ENCODE peak calls at places on chromosomes 11 and 22, in six cellular contexts. B, V, N, K, Y and D are unnamed samples.

GRCh38 chr11:98561216-98561615 is 459.5 kb upstream of the CNTN5 start:
- DNase-seq in B (no peak), V (no peak), N (no peak), K (no peak), Y (no peak), D (no peak)

GRCh38 chr22:24096401-24097115 is 84.7 kb upstream of the SUSD2 start:
- DNase-seq in B (no peak), V (no peak), N (no peak), K (no peak), Y (no peak), D (no peak)

GRCh38 chr11:10287766-10288165 is 6.3 kb downstream of the SBF2 start:
- DNase-seq in B (no peak), V (no peak), N (no peak), K (no peak), Y (no peak), D (no peak)

GRCh38 chr11:88689548-88690240 is 352.2 kb upstream of the CTSC start:
- DNase-seq in B (no peak), V (peak; percentile 2), N (no peak), K (no peak), Y (no peak), D (no peak)

GRCh38 chr11:134071306-134071705 is 2.4 kb downstream of the JAM3 start:
- DNase-seq in B (no peak), V (no peak), N (no peak), K (no peak), Y (no peak), D (no peak)

GRCh38 chr11:17561466-17562001 is 14.5 kb downstream of the OTOG start:
- DNase-seq in B (no peak), V (no peak), N (no peak), K (no peak), Y (no peak), D (no peak)

GRCh38 chr22:35477911-35478582 is 62.6 kb upstream of the RASD2 start:
- DNase-seq in B (peak; percentile 79), V (peak; percentile 69), N (no peak), K (no peak), Y (peak; percentile 61), D (no peak)

GRCh38 chr11:7278314-7278917 is 26.7 kb downstream of the SYT9 start:
- DNase-seq in B (no peak), V (peak; percentile 33), N (peak; percentile 44), K (no peak), Y (no peak), D (peak; percentile 7)

GRCh38 chr11:20156280-20156875 is 3.9 kb downstream of the DBX1 start:
- DNase-seq in B (no peak), V (no peak), N (no peak), K (no peak), Y (no peak), D (peak; percentile 64)

GRCh38 chr22:41966225-41966606 is 3.0 kb upstream of the SEPTIN3 start:
- DNase-seq in B (no peak), V (no peak), N (no peak), K (no peak), Y (no peak), D (no peak)

GRCh38 chr22:41968601-41969000 is 642 bp upstream of the SEPTIN3 start:
- DNase-seq in B (no peak), V (no peak), N (no peak), K (no peak), Y (no peak), D (no peak)

GRCh38 chr22:41964106-41964494 is 5.1 kb upstream of the SEPTIN3 start:
- DNase-seq in B (no peak), V (no peak), N (no peak), K (no peak), Y (no peak), D (no peak)

GRCh38 chr22:41969110-41969646 is at the start of gene SEPTIN3:
- DNase-seq in B (no peak), V (no peak), N (no peak), K (peak; percentile 47), Y (no peak), D (no peak)

DNA sequence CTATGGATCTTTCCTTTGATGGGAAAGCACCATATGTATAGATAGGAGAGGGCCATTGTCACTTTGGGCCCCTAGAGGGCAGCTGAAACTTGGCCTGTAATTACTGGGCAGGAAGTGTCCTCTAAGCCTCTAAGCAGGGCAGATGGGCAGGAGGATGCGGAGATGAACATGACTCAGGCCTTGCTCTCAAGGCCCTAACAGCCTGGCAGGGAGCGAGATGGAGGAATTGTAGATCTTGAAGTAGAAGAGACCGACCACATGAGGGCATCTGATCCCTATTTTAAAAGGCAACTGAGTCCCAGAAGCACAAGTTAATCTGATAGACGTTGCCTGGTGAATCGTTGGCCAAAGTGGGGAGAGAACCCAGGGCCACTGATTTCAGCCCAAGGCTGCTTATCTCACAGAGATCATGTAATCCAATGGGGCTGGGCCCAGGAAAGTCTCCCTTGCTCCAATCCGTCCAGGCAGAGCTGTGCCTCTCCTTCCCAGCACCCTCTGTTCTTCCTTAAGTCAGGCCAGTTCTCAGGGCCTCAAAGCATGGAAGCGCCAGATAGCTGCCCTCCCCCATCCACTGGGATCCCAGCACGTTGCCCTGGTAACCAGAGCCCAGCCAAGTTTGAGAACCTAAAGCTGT is 2.5 kb upstream of the SEPTIN3 start:
- DNase-seq in B (peak; percentile 75), V (peak; percentile 30), N (peak; percentile 63), K (peak; percentile 46), Y (peak; percentile 61), D (peak; percentile 65)
- TF ChIP-seq CTCF in B (peak; percentile 35), V (peak; percentile 33), N (peak; percentile 67), K (peak; percentile 33), Y (peak; percentile 43), D (peak; percentile 28)

GRCh38 chr22:39306456-39307361 is 12.7 kb downstream of the RPL3 start:
- DNase-seq in B (no peak), V (no peak), N (peak; percentile 50), K (no peak), Y (no peak), D (peak; percentile 77)

GRCh38 chr22:39309881-39310714 is 9.3 kb downstream of the RPL3 start:
- DNase-seq in B (no peak), V (peak; percentile 59), N (peak; percentile 40), K (no peak), Y (no peak), D (no peak)

GRCh38 chr22:39311592-39312400 is 7.6 kb downstream of the RPL3 start:
- DNase-seq in B (no peak), V (no peak), N (no peak), K (no peak), Y (no peak), D (peak; percentile 46)

GRCh38 chr22:39309364-39309861 is 10.0 kb downstream of the RPL3 start:
- DNase-seq in B (no peak), V (peak; percentile 74), N (peak; percentile 38), K (no peak), Y (no peak), D (no peak)

DNA sequence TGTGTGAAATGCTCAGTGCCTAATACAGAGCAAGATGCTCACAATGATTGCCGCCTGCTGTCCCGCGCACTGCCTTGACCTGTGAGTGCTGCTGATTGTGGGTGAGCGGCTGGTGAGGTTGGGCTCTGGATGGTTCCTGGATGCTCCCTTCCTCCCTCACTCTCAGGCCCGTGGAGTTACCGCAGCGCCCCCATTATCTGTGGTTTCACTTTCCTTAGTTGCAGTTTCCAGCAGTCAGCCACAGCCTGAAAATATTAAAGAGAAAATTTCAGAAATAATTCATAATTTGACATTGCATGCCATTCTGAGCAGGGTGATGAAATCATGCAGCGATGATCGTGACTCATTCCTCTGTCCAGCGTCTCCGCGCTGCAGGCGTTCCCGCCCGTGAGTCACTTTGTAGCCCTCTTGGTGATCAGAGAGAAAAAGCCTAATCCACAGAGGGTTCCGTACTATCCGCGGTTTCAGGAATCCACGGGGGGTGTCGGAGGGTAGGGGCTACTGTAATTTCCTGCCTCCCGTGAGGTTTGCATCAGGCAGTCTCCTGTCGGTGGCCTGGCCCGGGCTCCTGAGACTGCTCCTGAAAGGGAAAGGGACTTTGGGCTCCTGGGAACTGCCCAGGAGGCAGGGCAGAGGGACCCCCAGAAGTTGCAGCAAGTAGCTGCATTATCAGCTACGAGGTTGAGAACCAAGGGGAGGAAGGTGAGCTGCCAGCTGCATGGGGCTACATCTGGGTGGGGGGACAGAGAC is 10.6 kb downstream of the RPL3 start:
- DNase-seq in B (peak; percentile 86), V (peak; percentile 73), N (no peak), K (no peak), Y (peak; percentile 83), D (no peak)
- TF ChIP-seq CTCF in B (peak; percentile 3), V (no peak), N (peak; percentile 42), K (no peak), Y (peak; percentile 36), D (no peak)

GRCh38 chr11:61694971-61695706 is 14.9 kb downstream of the DAGLA start:
- DNase-seq in B (no peak), V (no peak), N (no peak), K (no peak), Y (no peak), D (no peak)
- TF ChIP-seq CTCF in B (no peak), V (no peak), N (no peak), K (no peak), Y (peak; percentile 33), D (no peak)

GRCh38 chr22:32080904-32081303 is 37.8 kb downstream of the SLC5A1 start:
- DNase-seq in B (peak; percentile 27), V (peak; percentile 64), N (peak; percentile 49), K (no peak), Y (peak; percentile 6), D (peak; percentile 34)
- TF ChIP-seq CTCF in B (peak; percentile 58), V (peak; percentile 54), N (peak; percentile 78), K (peak; percentile 15), Y (peak; percentile 64), D (peak; percentile 77)

DNA sequence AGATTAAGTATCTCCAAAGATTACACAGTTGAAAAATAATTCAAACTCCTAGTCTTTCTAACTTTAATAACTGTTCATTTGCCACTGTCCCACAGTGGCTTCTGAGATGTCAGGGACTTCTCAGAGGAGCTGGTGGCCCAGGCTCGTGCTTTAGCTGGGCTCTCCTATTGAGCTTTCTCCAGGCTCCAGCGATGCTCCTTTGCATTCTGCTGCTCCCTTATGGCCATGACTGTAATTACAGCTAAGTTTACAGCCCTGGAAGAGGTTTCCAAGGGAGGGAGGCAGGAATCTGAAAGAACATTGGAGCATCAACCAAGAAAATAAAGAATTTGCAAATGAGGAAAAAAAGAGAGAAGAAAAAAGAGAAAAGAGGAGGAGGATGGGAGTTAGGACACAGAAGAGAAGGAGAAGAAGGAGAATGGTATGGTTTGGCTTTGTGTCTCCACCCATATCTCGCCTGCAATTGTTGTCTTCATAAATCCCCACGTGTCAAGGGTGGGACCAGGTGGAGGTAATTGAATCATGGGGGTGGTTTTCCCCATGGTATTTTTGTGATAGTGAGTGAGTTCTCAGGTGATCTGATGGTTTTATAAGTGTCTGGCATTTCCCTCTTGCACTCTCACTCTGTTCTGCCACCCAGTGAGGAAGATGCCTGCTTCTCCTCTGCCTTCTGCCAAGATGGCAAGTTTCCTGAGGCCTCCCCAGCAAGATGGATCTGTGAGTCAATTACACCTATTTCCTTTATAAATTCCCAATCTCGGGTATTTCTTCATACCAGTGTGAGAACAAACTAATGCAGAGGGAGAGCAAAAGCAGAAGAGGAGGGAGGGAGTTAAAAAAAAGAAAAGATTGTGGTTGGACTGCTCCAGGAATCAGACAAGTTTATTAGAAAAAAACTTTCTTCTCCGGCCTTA is 857.0 kb downstream of the KCNA4 start:
- DNase-seq in B (peak; percentile 59), V (peak; percentile 64), N (peak; percentile 21), K (peak; percentile 29), Y (peak; percentile 55), D (peak; percentile 2)
- TF ChIP-seq CTCF in B (peak; percentile 69), V (peak; percentile 76), N (peak; percentile 77), K (peak; percentile 42), Y (peak; percentile 82), D (peak; percentile 22)